ENCODE peak calls at places on chromosomes 6 and 20, in five cellular contexts. J, Z, L, D and M are unnamed samples.

GRCh38 chr6:42423244-42423643 is 28.5 kb downstream of the TRERF1 start:
- DNase-seq in J (peak; percentile 78), Z (no peak), L (no peak), D (no peak), M (no peak)

GRCh38 chr20:40175296-40175695 is 513.7 kb downstream of the MAFB start:
- DNase-seq in J (no peak), Z (no peak), L (no peak), D (no peak), M (no peak)

GRCh38 chr20:56691325-56691990 is 62.4 kb downstream of the TFAP2C start:
- DNase-seq in J (no peak), Z (no peak), L (no peak), D (no peak), M (no peak)

GRCh38 chr6:52426667-52427066 is 6.5 kb downstream of the EFHC1 start:
- DNase-seq in J (no peak), Z (no peak), L (no peak), D (no peak), M (no peak)

GRCh38 chr20:37669062-37669772 is 24.6 kb upstream of the CTNNBL1 start:
- DNase-seq in J (no peak), Z (no peak), L (no peak), D (no peak), M (no peak)

GRCh38 chr20:36926653-36927200 is 24.8 kb downstream of the SAMHD1 start:
- DNase-seq in J (no peak), Z (no peak), L (no peak), D (no peak), M (no peak)

GRCh38 chr20:51236396-51236795 is 213.5 kb upstream of the KCNG1 start:
- DNase-seq in J (no peak), Z (no peak), L (no peak), D (no peak), M (no peak)

GRCh38 chr20:31593221-31594001 is 11.7 kb upstream of the ID1 start:
- DNase-seq in J (no peak), Z (no peak), L (no peak), D (peak; percentile 94), M (no peak)

GRCh38 chr6:139538366-139538765 is 163.9 kb upstream of the CITED2 start:
- DNase-seq in J (no peak), Z (no peak), L (no peak), D (no peak), M (no peak)

GRCh38 chr6:136658711-136659110 is 108.5 kb upstream of the MAP7 start:
- DNase-seq in J (no peak), Z (no peak), L (no peak), D (no peak), M (no peak)

GRCh38 chr6:161273356-161273751 is 507 bp downstream of the AGPAT4 start:
- DNase-seq in J (peak; percentile 48), Z (peak; percentile 50), L (no peak), D (peak; percentile 52), M (no peak)

GRCh38 chr6:108760158-108761050 is 87.8 kb upstream of the ARMC2 start:
- DNase-seq in J (peak; percentile 28), Z (no peak), L (peak; percentile 29), D (peak; percentile 44), M (no peak)

GRCh38 chr6:87753131-87753685 is 51.2 kb upstream of the AKIRIN2 start:
- DNase-seq in J (no peak), Z (no peak), L (no peak), D (no peak), M (no peak)

GRCh38 chr20:35833271-35833670 is 61.5 kb downstream of the PHF20 start:
- DNase-seq in J (no peak), Z (no peak), L (no peak), D (peak; percentile 41), M (no peak)

GRCh38 chr6:122818866-122819265 is 29.8 kb downstream of the SMPDL3A start:
- DNase-seq in J (no peak), Z (no peak), L (no peak), D (no peak), M (no peak)

GRCh38 chr6:24140572-24140971 is 14.6 kb downstream of the NRSN1 start:
- DNase-seq in J (no peak), Z (no peak), L (no peak), D (no peak), M (no peak)

GRCh38 chr6:5151955-5152401 is 66.8 kb downstream of the PPP1R3G start:
- DNase-seq in J (no peak), Z (no peak), L (no peak), D (peak; percentile 91), M (no peak)

GRCh38 chr20:18042211-18042610 is 15.5 kb downstream of the OVOL2 start:
- DNase-seq in J (no peak), Z (no peak), L (no peak), D (no peak), M (no peak)

GRCh38 chr6:44655368-44656342 is 268.1 kb downstream of the CDC5L start:
- DNase-seq in J (peak; percentile 82), Z (peak; percentile 50), L (no peak), D (peak; percentile 77), M (peak; percentile 81)

GRCh38 chr6:11782524-11782923 is 3.9 kb upstream of the ADTRP start:
- DNase-seq in J (no peak), Z (no peak), L (no peak), D (no peak), M (no peak)

GRCh38 chr6:17101422-17102257 is at the start of gene STMND1:
- DNase-seq in J (no peak), Z (no peak), L (no peak), D (peak; percentile 20), M (no peak)